ENCODE peak calls at places on chromosomes 13 and 19, in four cellular contexts. I is K562, V is GM12878, C is HepG2. N is an unnamed sample.

GRCh38 chr19:40089462-40089861 is 1.3 kb downstream of the ZNF780A start:
- DNase-seq in C (no peak), I (no peak), V (no peak), N (no peak)

GRCh38 chr19:50565984-50566903 is 2.0 kb downstream of the LRRC4B start:
- DNase-seq in C (no peak), I (no peak), V (no peak), N (peak)

GRCh38 chr13:32791545-32792172 is 205.4 kb downstream of the PDS5B start:
- DNase-seq in I (no peak), C (peak), V (peak), N (no peak)

GRCh38 chr13:109869312-109870237 is 83.2 kb upstream of the IRS2 start:
- DNase-seq in I (peak), C (no peak), V (no peak), N (peak)

GRCh38 chr13:56561327-56561726 is 579.4 kb upstream of the PRR20A start:
- DNase-seq in V (no peak), I (no peak), C (no peak), N (peak)

GRCh38 chr19:5356428-5356827 is 15.8 kb upstream of the PTPRS start:
- DNase-seq in V (no peak), C (no peak), I (no peak), N (peak)

GRCh38 chr19:4536798-4537197 is 1.8 kb upstream of the PLIN5 start:
- DNase-seq in V (no peak), C (no peak), I (no peak), N (no peak)

GRCh38 chr13:49443327-49443688 is 556 bp downstream of the CAB39L start:
- DNase-seq in V (no peak), I (no peak), C (peak), N (no peak)

GRCh38 chr13:67390462-67391093 is 160.4 kb upstream of the PCDH9 start:
- DNase-seq in V (no peak), C (no peak), I (no peak), N (no peak)

GRCh38 chr13:37453246-37453645 is 145.3 kb downstream of the POSTN start:
- DNase-seq in V (no peak), I (no peak), C (no peak), N (no peak)

DNA sequence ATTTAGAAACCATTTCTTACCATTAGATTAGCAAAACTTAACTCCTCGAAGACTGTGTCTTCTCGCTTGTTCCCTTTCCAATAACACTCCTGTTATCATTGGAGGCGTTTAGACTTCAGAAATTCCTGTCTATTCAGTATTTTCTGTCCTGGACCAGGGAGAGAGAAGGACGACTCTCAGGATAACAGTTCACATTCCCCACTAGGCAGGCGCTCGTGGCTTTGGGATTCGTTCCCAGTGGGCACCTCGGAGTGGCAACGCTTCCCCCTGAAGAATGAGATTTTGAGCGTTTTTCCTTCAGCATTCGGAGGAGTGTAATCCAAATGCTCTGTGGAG is 429 bp upstream of the ZNF225 start:
- DNase-seq in C (no peak), I (no peak), V (no peak), N (peak)
- TF ChIP-seq POLR2AphosphoS5 in C (no peak), I (no peak), V (no peak), N (no peak)

GRCh38 chr19:9796113-9796773 is 22.6 kb downstream of the FBXL12 start:
- DNase-seq in I (peak), V (peak), C (peak), N (peak)

GRCh38 chr19:9789066-9789465 is 20.5 kb upstream of the ZNF846 start:
- DNase-seq in I (peak), C (no peak), V (no peak), N (peak)

GRCh38 chr19:9792191-9793050 is 23.9 kb upstream of the ZNF846 start:
- DNase-seq in C (peak), V (peak), I (peak), N (peak)

GRCh38 chr19:9791552-9792181 is 23.1 kb upstream of the ZNF846 start:
- DNase-seq in I (peak), C (peak), V (peak), N (peak)

GRCh38 chr19:9793051-9793591 is 24.6 kb upstream of the ZNF846 start:
- DNase-seq in I (peak), V (no peak), C (no peak), N (peak)
- TF ChIP-seq JUNB in I (no peak), V (no peak), C (no peak), N (no peak)

GRCh38 chr19:336067-336614 is 8.5 kb downstream of the MIER2 start:
- DNase-seq in C (no peak), V (no peak), I (no peak), N (no peak)

GRCh38 chr19:335072-335471 is 9.5 kb downstream of the MIER2 start:
- DNase-seq in V (no peak), I (no peak), C (no peak), N (no peak)

GRCh38 chr19:330503-330902 is 14.1 kb downstream of the MIER2 start:
- DNase-seq in V (no peak), I (no peak), C (no peak), N (no peak)

GRCh38 chr19:335486-336066 is 9.0 kb downstream of the MIER2 start:
- DNase-seq in I (no peak), C (no peak), V (no peak), N (no peak)

DNA sequence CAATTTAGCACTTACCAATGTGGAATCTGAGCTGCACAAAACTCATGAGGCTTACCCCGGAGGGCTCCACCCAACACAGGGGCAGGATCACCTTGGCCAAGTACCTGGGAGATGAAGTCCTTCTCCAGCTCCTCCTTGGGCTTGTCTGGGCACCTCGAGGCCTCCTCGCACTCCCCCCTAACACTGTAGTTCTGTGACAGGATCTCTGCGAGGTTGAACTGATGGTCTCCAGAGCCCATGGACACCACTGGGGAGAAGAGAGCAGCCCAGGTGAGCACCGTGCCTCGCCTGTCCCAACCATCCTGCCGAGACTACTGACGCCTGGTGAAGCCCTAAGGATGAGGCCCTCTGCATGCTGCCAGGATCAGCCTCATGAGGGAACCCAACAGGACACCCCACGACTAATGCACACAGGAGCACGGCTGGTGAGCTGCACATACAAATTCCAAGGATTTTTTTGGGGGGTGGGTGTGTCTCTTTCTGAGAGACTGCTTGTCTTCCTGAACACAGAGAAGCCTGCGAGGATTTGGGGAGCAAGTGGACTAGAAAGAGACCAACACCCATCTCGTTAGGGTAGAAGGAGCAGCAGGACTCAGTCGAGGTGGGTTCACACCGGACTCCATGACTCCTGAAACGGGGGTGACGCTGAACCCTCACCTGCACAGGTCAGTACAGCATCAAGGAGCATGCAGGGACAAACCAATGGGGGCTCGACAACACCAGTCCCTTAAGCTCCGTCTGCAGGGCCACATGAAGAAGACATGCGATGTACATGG is 10.1 kb downstream of the MIER2 start:
- DNase-seq in I (no peak), V (no peak), C (no peak), N (no peak)
- TF ChIP-seq POLR2AphosphoS5 in I (no peak), V (peak), C (no peak), N (no peak)

DNA sequence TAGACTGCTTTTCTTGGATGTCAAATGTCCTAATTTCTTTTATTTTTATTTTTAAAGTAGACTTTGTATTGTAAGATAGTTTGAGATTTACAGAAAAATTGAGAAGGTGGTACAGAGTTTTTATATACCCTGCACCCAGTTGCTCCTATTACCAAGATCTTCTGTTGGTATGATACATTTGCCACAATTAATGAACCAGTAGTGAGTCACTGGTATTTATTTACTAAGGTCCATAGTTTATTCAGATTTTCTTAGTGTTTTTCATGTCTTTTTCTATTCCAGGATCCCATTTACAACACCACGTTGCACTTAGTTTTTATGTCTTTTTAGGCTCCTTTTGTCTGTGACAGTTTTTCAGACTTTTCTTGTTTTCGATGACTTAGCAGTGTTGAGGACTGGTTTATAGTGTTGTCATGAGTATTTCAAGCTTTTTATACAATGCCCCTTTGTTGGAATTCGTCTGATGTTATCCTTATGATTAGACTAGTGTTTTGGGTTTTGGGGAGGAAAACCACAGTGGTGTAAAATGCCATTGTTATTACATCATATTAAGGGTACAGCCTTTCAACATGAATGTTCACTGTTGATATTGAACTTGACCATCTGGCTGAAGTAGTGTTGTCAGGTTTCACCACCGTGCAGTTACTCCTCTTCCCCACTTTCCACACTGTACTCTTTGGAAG is 35.9 kb downstream of the COG3 start:
- DNase-seq in C (peak), V (no peak), I (no peak), N (no peak)
- TF ChIP-seq JUNB in C (no peak), V (no peak), I (no peak), N (no peak)

GRCh38 chr13:21463424-21463823 is 4.3 kb upstream of the ZDHHC20 start:
- DNase-seq in I (no peak), C (no peak), V (no peak), N (no peak)

GRCh38 chr13:21453352-21454089 is 5.6 kb downstream of the ZDHHC20 start:
- DNase-seq in V (no peak), I (no peak), C (peak), N (no peak)

GRCh38 chr13:21458457-21458815 is 667 bp downstream of the ZDHHC20 start:
- DNase-seq in I (peak), V (no peak), C (no peak), N (peak)

DNA sequence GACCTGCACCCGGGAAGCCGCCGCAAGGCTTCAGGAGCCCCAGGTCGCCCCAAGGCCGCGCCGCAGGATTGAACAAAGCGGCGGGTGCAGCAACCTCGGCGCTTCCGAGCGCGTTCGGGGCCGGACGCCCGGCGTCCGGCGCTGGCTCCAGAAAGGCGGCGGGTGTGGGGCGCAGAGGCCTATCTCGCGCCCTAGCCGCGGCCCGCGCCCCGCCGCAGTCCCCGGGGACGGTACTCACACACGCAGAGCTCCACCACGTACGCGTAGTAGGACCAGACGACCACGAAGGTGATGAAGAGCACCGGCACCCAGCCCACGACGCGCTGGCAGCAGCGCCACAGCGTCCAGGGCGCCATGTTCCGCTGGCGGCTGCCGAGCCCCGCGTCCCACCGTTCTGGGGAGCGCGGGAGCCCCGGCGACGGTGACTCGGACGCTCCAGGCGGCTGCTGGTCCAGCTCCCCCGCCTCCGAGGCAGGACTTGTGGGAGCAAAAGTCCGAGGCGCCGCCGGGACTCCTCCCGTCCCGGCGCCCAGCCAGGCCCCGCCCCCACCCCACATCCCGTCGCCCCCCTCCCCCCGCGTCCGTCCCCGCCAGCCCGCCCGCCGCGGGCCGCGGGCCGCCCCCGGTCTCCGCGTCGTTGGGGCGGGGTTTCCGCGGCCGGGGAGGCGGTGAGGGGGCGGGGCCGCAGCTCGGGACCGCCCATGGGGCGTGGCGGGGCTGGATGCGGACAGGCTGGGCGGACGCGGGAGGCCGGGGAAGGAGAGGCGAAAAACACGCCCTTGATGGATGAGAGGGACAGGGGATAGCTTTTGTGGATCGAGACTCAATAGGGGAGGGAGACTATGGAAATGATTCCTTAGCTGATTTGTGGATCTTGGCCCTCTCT is at the start of gene ZDHHC20:
- DNase-seq in C (peak), I (peak), V (no peak), N (peak)
- TF ChIP-seq POLR2AphosphoS5 in C (peak), I (peak), V (peak), N (peak)

GRCh38 chr13:72804301-72804700 is 22.4 kb downstream of the PIBF1 start:
- DNase-seq in I (no peak), C (no peak), V (no peak), N (no peak)

GRCh38 chr13:72805663-72806341 is 23.9 kb downstream of the PIBF1 start:
- DNase-seq in I (no peak), C (peak), V (no peak), N (no peak)

GRCh38 chr13:72808917-72809500 is 27.1 kb downstream of the PIBF1 start:
- DNase-seq in V (no peak), I (no peak), C (peak), N (peak)
- TF ChIP-seq JUNB in V (no peak), I (no peak), C (no peak), N (no peak)

N was measured in GM23338.